ENCODE peak calls at places on chromosome 2, in four cellular contexts. One of them, this sample, is unnamed.

GRCh38 chr2:9944330-9944758 is 7.1 kb upstream of the GRHL1 start:
- DNase-seq in hepatocyte: no peak
- DNase-seq in pancreas: no peak
- DNase-seq in effector memory CD4-positive, alpha-beta T cell: no peak
- DNase-seq in this sample: no peak

GRCh38 chr2:127874378-127875271 is 11.1 kb downstream of the AMMECR1L start:
- DNase-seq in effector memory CD4-positive, alpha-beta T cell: no peak
- DNase-seq in pancreas: no peak
- DNase-seq in hepatocyte: no peak
- DNase-seq in this sample: no peak

GRCh38 chr2:121925466-121925865 is 170.0 kb downstream of the TSN start:
- DNase-seq in pancreas: no peak
- DNase-seq in effector memory CD4-positive, alpha-beta T cell: no peak
- DNase-seq in hepatocyte: no peak
- DNase-seq in this sample: no peak

GRCh38 chr2:213152065-213152794 is 818 bp upstream of the IKZF2 start:
- DNase-seq in hepatocyte: peak; percentile 84
- DNase-seq in effector memory CD4-positive, alpha-beta T cell: peak; percentile 33
- DNase-seq in pancreas: peak; percentile 63
- DNase-seq in this sample: peak; percentile 90

GRCh38 chr2:234436482-234436837 is 60.4 kb downstream of the ARL4C start:
- DNase-seq in pancreas: no peak
- DNase-seq in effector memory CD4-positive, alpha-beta T cell: no peak
- DNase-seq in hepatocyte: no peak
- DNase-seq in this sample: no peak

GRCh38 chr2:63780483-63781155 is 61.1 kb upstream of the UGP2 start:
- DNase-seq in effector memory CD4-positive, alpha-beta T cell: no peak
- DNase-seq in hepatocyte: no peak
- DNase-seq in pancreas: no peak
- DNase-seq in this sample: no peak

GRCh38 chr2:180656455-180656847 is 324.0 kb upstream of the UBE2E3 start:
- DNase-seq in hepatocyte: peak; percentile 37
- DNase-seq in pancreas: no peak
- DNase-seq in effector memory CD4-positive, alpha-beta T cell: no peak
- DNase-seq in this sample: no peak

GRCh38 chr2:219737270-219737691 is 109.9 kb downstream of the SLC4A3 start:
- DNase-seq in hepatocyte: peak; percentile 30
- DNase-seq in effector memory CD4-positive, alpha-beta T cell: no peak
- DNase-seq in pancreas: no peak
- DNase-seq in this sample: no peak

GRCh38 chr2:177464549-177464948 is 72.0 kb downstream of the AGPS start:
- DNase-seq in hepatocyte: no peak
- DNase-seq in effector memory CD4-positive, alpha-beta T cell: no peak
- DNase-seq in pancreas: no peak
- DNase-seq in this sample: no peak

GRCh38 chr2:44424211-44424610 is 62.5 kb downstream of the CAMKMT start:
- DNase-seq in effector memory CD4-positive, alpha-beta T cell: no peak
- DNase-seq in pancreas: no peak
- DNase-seq in hepatocyte: no peak
- DNase-seq in this sample: no peak

GRCh38 chr2:96884299-96885156 is 14.6 kb upstream of the SEMA4C start:
- DNase-seq in pancreas: no peak
- DNase-seq in hepatocyte: no peak
- DNase-seq in effector memory CD4-positive, alpha-beta T cell: no peak
- DNase-seq in this sample: no peak

GRCh38 chr2:23385748-23386421 is 906 bp downstream of the KLHL29 start:
- DNase-seq in pancreas: no peak
- DNase-seq in effector memory CD4-positive, alpha-beta T cell: no peak
- DNase-seq in hepatocyte: peak; percentile 44
- DNase-seq in this sample: no peak

GRCh38 chr2:105249181-105249580 is 7.6 kb downstream of the GPR45 start:
- DNase-seq in pancreas: no peak
- DNase-seq in effector memory CD4-positive, alpha-beta T cell: no peak
- DNase-seq in hepatocyte: no peak
- DNase-seq in this sample: no peak

GRCh38 chr2:148876190-148876588 is 1.2 kb downstream of the KIF5C start:
- DNase-seq in effector memory CD4-positive, alpha-beta T cell: no peak
- DNase-seq in pancreas: no peak
- DNase-seq in hepatocyte: peak; percentile 8
- DNase-seq in this sample: peak; percentile 81

GRCh38 chr2:23460228-23460627 is 75.2 kb downstream of the KLHL29 start:
- DNase-seq in effector memory CD4-positive, alpha-beta T cell: no peak
- DNase-seq in hepatocyte: no peak
- DNase-seq in pancreas: no peak
- DNase-seq in this sample: no peak

DNA sequence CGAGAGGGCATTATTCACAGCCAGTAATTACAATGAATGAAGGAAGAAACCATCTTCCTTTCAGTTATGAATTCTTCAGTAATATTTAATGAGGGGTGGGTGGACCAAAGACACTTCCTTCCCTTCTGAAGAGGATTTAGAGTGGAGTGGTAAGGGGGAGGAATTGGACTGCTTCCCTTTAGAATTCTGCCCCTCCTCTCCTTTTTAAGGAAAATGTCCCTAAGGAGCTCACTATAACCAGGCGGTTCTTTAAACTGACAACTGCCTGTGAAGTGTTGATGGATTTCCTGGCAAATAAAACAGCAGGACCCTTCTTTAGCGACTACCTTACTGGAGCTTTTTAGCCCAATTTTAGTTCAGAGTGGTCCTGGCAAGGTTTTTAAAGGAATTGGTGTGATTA is 86.4 kb downstream of the LIMS1 start:
- DNase-seq in hepatocyte: no peak
- DNase-seq in effector memory CD4-positive, alpha-beta T cell: no peak
- DNase-seq in pancreas: no peak
- DNase-seq in this sample: no peak
- H3K4me3 ChIP-seq in hepatocyte: no peak overlapping the region
- H3K4me3 ChIP-seq in effector memory CD4-positive, alpha-beta T cell: peak overlapping the region; percentile 41
- H3K4me3 ChIP-seq in pancreas: no peak overlapping the region
- H3K4me3 ChIP-seq in this sample: peak overlapping the region; percentile 58

GRCh38 chr2:117618607-117619006 is 195.9 kb upstream of the DDX18 start:
- DNase-seq in pancreas: no peak
- DNase-seq in hepatocyte: no peak
- DNase-seq in effector memory CD4-positive, alpha-beta T cell: no peak
- DNase-seq in this sample: no peak

GRCh38 chr2:117607202-117607601 is 207.3 kb upstream of the DDX18 start:
- DNase-seq in pancreas: no peak
- DNase-seq in hepatocyte: no peak
- DNase-seq in effector memory CD4-positive, alpha-beta T cell: no peak
- DNase-seq in this sample: no peak

GRCh38 chr2:117615106-117615505 is 199.4 kb upstream of the DDX18 start:
- DNase-seq in effector memory CD4-positive, alpha-beta T cell: no peak
- DNase-seq in hepatocyte: no peak
- DNase-seq in pancreas: no peak
- DNase-seq in this sample: no peak

GRCh38 chr2:117613101-117613500 is 201.4 kb upstream of the DDX18 start:
- DNase-seq in hepatocyte: no peak
- DNase-seq in pancreas: no peak
- DNase-seq in effector memory CD4-positive, alpha-beta T cell: no peak
- DNase-seq in this sample: no peak
- H3K4me1 ChIP-seq in hepatocyte: no peaks in the 10 kb centered on the region
- H3K4me1 ChIP-seq in pancreas: no peaks in the 10 kb centered on the region
- H3K4me1 ChIP-seq in effector memory CD4-positive, alpha-beta T cell: no peaks in the 10 kb centered on the region
- H3K4me1 ChIP-seq in this sample: no peaks in the 10 kb centered on the region

DNA sequence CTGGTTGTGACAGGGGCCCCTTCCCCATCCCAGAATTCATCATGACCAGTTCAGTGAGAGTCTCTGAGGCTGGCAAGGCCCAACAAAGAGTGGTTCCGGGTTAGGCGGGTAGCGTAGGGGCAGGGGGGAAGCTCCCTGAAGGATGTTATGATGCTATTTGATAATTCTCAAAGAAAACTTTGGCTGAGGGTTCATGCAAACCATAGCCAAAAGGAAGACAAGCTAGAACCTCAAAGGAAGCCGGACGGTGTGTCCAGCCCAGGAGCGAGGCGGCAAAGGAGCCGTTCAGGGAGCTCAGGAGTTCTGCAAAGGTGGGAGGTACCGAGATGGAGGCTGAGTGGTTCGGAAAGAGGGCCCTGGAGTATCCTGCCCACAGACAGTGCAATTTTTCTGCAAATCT is 226.8 kb upstream of the RAB6C start:
- DNase-seq in effector memory CD4-positive, alpha-beta T cell: no peak
- DNase-seq in hepatocyte: no peak
- DNase-seq in pancreas: no peak
- DNase-seq in this sample: peak; percentile 39
- H3K4me3 ChIP-seq in effector memory CD4-positive, alpha-beta T cell: no peak overlapping the region
- H3K4me3 ChIP-seq in hepatocyte: no peak overlapping the region
- H3K4me3 ChIP-seq in pancreas: no peak overlapping the region
- H3K4me3 ChIP-seq in this sample: no peak overlapping the region

DNA sequence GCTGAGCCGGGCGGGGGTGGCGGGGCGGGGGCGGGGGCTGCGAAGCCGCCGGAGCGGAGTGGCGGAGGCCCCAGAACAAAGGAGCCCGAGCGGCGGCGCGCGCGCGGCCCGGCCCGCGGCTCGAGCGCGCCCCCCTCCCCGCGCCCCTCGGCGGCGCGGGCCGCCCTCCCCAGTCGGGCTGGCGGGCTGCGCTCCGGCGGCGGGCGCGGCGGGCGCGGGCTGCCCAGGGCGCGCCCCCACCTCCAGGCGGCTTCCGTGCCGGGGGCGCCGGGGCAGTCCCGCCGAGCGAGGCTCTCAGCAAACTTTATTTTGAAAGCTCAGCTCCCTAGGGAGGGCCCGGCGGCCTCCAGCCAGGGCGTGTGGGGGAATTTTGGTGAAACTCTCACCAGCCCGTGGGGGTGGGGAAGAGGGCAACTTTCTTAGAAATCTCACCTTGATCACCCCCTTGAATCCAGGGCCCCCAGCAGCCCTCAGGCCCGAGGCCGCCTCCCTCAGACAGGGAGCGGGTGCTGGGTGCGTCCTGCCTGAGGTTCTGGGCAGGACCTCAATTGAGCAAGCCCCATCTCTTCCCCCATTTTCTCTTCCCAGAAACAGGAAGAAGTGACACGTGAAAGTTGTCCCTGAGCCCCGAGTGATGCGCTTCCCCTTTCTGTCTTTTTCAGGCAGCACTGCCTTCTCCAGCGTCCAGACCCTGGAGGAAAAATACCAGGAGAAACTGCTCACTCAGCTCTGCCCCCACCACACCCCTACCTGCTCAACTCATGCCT is 791 bp downstream of the TET3 start:
- DNase-seq in hepatocyte: peak; percentile 76
- DNase-seq in effector memory CD4-positive, alpha-beta T cell: peak; percentile 40
- DNase-seq in pancreas: peak; percentile 48
- DNase-seq in this sample: peak; percentile 91
- H3K4me1 ChIP-seq in hepatocyte: peaks cover 59% of the 10 kb centered on the region
- H3K4me1 ChIP-seq in effector memory CD4-positive, alpha-beta T cell: peaks cover 42% of the 10 kb centered on the region
- H3K4me1 ChIP-seq in pancreas: peaks cover 28% of the 10 kb centered on the region
- H3K4me1 ChIP-seq in this sample: peaks cover 72% of the 10 kb centered on the region

DNA sequence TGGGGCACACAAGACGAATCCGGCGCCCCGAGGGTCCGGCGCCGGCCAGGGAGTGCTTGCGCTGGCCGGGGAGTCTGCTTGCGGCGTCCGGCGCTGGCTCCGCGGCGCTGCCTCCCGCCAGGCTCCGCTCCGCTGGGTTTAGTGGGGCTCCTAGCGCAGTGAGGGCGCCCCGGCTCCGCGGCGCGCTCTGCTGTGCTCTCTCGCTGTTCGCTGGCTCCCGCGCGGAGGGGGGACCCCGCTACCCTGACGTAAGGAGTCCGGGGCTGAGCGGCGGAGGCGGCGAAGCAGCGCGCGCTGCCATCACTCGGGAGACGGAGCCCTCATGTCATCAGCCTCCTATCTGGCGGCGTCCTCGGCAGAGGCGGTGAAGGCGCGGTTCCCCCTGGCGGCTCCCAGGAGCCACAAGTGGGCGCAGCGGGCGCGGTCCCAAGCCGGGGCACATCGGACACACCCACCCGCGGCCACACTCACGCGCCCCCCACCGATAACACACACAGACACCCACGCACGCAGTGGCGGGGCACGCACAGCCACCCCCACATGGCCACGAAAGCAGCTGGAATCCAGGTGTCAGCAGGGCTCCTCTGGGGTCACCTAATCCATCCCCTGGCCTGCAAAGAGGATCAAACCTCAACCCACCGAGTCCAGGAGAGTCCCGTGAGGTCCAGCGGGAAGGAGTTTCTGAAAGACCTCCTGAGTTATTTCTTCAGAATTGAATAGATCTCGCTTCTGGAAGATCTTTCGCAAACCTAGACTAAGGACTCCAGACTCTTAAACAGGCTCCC is at the start of gene C1QL2:
- DNase-seq in effector memory CD4-positive, alpha-beta T cell: no peak
- DNase-seq in pancreas: no peak
- DNase-seq in hepatocyte: peak; percentile 67
- DNase-seq in this sample: no peak
- H3K4me3 ChIP-seq in effector memory CD4-positive, alpha-beta T cell: no peak within 1 kb of the TSS
- H3K4me3 ChIP-seq in pancreas: no peak within 1 kb of the TSS
- H3K4me3 ChIP-seq in hepatocyte: no peak within 1 kb of the TSS
- H3K4me3 ChIP-seq in this sample: no peak within 1 kb of the TSS

GRCh38 chr2:174329157-174329715 is 5.5 kb upstream of the SP9 start:
- DNase-seq in pancreas: no peak
- DNase-seq in hepatocyte: no peak
- DNase-seq in effector memory CD4-positive, alpha-beta T cell: no peak
- DNase-seq in this sample: no peak

GRCh38 chr2:174331731-174332606 is 2.8 kb upstream of the SP9 start:
- DNase-seq in pancreas: no peak
- DNase-seq in effector memory CD4-positive, alpha-beta T cell: no peak
- DNase-seq in hepatocyte: no peak
- DNase-seq in this sample: no peak

GRCh38 chr2:174333017-174333501 is 1.7 kb upstream of the SP9 start:
- DNase-seq in effector memory CD4-positive, alpha-beta T cell: no peak
- DNase-seq in pancreas: no peak
- DNase-seq in hepatocyte: no peak
- DNase-seq in this sample: no peak

GRCh38 chr2:174332607-174333001 is 2.1 kb upstream of the SP9 start:
- DNase-seq in effector memory CD4-positive, alpha-beta T cell: no peak
- DNase-seq in hepatocyte: no peak
- DNase-seq in pancreas: no peak
- DNase-seq in this sample: no peak

GRCh38 chr2:174330945-174331619 is 3.7 kb upstream of the SP9 start:
- DNase-seq in effector memory CD4-positive, alpha-beta T cell: no peak
- DNase-seq in hepatocyte: no peak
- DNase-seq in pancreas: no peak
- DNase-seq in this sample: no peak
- H3K4me1 ChIP-seq in effector memory CD4-positive, alpha-beta T cell: peaks cover 50% of the 10 kb centered on the region
- H3K4me1 ChIP-seq in hepatocyte: peaks cover 38% of the 10 kb centered on the region
- H3K4me1 ChIP-seq in pancreas: no peaks in the 10 kb centered on the region
- H3K4me1 ChIP-seq in this sample: peaks cover 39% of the 10 kb centered on the region

GRCh38 chr2:174014021-174014698 is 49.0 kb upstream of the SP3 start:
- DNase-seq in pancreas: no peak
- DNase-seq in effector memory CD4-positive, alpha-beta T cell: no peak
- DNase-seq in hepatocyte: no peak
- DNase-seq in this sample: no peak
- H3K4me3 ChIP-seq in pancreas: no peak overlapping the region
- H3K4me3 ChIP-seq in effector memory CD4-positive, alpha-beta T cell: no peak overlapping the region
- H3K4me3 ChIP-seq in hepatocyte: no peak overlapping the region
- H3K4me3 ChIP-seq in this sample: no peak overlapping the region

GRCh38 chr2:106307860-106308259 is 113.8 kb upstream of the UXS1 start:
- DNase-seq in pancreas: no peak
- DNase-seq in effector memory CD4-positive, alpha-beta T cell: no peak
- DNase-seq in hepatocyte: no peak
- DNase-seq in this sample: no peak

GRCh38 chr2:106304612-106305184 is 110.6 kb upstream of the UXS1 start:
- DNase-seq in pancreas: no peak
- DNase-seq in hepatocyte: no peak
- DNase-seq in effector memory CD4-positive, alpha-beta T cell: no peak
- DNase-seq in this sample: no peak

DNA sequence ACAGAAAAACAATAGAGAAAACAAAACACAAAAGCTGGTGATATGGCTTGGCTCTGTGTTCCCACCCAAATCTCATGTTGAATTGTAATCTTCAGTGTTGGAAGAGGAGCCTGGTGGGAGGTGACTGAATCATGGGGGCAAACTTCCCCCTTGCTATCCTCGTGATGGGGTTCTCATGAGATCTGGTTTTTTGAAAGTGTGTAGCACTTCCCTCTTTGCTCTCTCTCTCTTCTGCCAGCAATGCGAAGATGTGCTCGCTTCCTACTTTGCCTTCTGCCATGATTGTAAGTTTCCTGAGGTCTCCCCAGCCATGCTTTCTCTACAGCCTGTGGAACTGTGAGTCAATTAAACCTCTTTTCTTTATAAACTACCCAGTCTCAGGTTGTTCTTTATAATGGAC is 112.3 kb upstream of the UXS1 start:
- DNase-seq in pancreas: no peak
- DNase-seq in hepatocyte: no peak
- DNase-seq in effector memory CD4-positive, alpha-beta T cell: no peak
- DNase-seq in this sample: no peak
- H3K4me1 ChIP-seq in pancreas: no peaks in the 10 kb centered on the region
- H3K4me1 ChIP-seq in hepatocyte: peaks cover 6% of the 10 kb centered on the region
- H3K4me1 ChIP-seq in effector memory CD4-positive, alpha-beta T cell: no peaks in the 10 kb centered on the region
- H3K4me1 ChIP-seq in this sample: no peaks in the 10 kb centered on the region